ENCODE peak calls at places on chromosomes 7 and 10, in five cellular contexts. One of them, this sample, is unnamed.

GRCh38 chr10:69123747-69124557 is at the start of gene VPS26A:
- DNase-seq in nephron progenitor cell: peak; percentile 99
- DNase-seq in pancreas: peak; percentile 99
- DNase-seq in PC-9: peak; percentile 100
- DNase-seq in endothelial cell: peak; percentile 100
- DNase-seq in this sample: peak; percentile 100

GRCh38 chr7:34143397-34143796 is 238.1 kb downstream of the BMPER start:
- DNase-seq in endothelial cell: no peak
- DNase-seq in nephron progenitor cell: no peak
- DNase-seq in PC-9: no peak
- DNase-seq in pancreas: no peak
- DNase-seq in this sample: no peak

GRCh38 chr7:129169171-129169643 is 19.2 kb upstream of the SMO start:
- DNase-seq in PC-9: peak; percentile 21
- DNase-seq in endothelial cell: peak; percentile 58
- DNase-seq in nephron progenitor cell: peak; percentile 68
- DNase-seq in pancreas: peak; percentile 43
- DNase-seq in this sample: peak; percentile 18

GRCh38 chr10:78756604-78757442 is 311.9 kb upstream of the ZMIZ1 start:
- DNase-seq in PC-9: peak; percentile 86
- DNase-seq in pancreas: peak; percentile 58
- DNase-seq in endothelial cell: peak; percentile 52
- DNase-seq in nephron progenitor cell: no peak
- DNase-seq in this sample: peak; percentile 89

GRCh38 chr7:54354436-54354835 is 187.7 kb upstream of the VSTM2A start:
- DNase-seq in PC-9: peak; percentile 21
- DNase-seq in pancreas: no peak
- DNase-seq in nephron progenitor cell: no peak
- DNase-seq in endothelial cell: no peak
- DNase-seq in this sample: no peak

GRCh38 chr7:131285558-131285957 is 42.1 kb upstream of the MKLN1 start:
- DNase-seq in PC-9: no peak
- DNase-seq in pancreas: no peak
- DNase-seq in endothelial cell: no peak
- DNase-seq in nephron progenitor cell: no peak
- DNase-seq in this sample: no peak

GRCh38 chr7:24494832-24495231 is 78.4 kb upstream of the PALS2 start:
- DNase-seq in pancreas: no peak
- DNase-seq in PC-9: no peak
- DNase-seq in nephron progenitor cell: no peak
- DNase-seq in endothelial cell: no peak
- DNase-seq in this sample: no peak

GRCh38 chr10:123026266-123026665 is 17.5 kb downstream of the ACADSB start:
- DNase-seq in pancreas: no peak
- DNase-seq in endothelial cell: no peak
- DNase-seq in nephron progenitor cell: no peak
- DNase-seq in PC-9: no peak
- DNase-seq in this sample: no peak

GRCh38 chr10:1882728-1883127 is 145.4 kb upstream of the ADARB2 start:
- DNase-seq in endothelial cell: no peak
- DNase-seq in pancreas: no peak
- DNase-seq in nephron progenitor cell: no peak
- DNase-seq in PC-9: no peak
- DNase-seq in this sample: no peak

GRCh38 chr10:22325272-22325947 is 4.5 kb downstream of the BMI1 start:
- DNase-seq in nephron progenitor cell: peak; percentile 86
- DNase-seq in pancreas: peak; percentile 70
- DNase-seq in endothelial cell: peak; percentile 83
- DNase-seq in PC-9: peak; percentile 79
- DNase-seq in this sample: peak; percentile 73

GRCh38 chr7:43516581-43517342 is 66.1 kb upstream of the STK17A start:
- DNase-seq in pancreas: no peak
- DNase-seq in endothelial cell: no peak
- DNase-seq in nephron progenitor cell: no peak
- DNase-seq in PC-9: no peak
- DNase-seq in this sample: no peak

GRCh38 chr7:55254596-55255500 is 110.3 kb upstream of the LANCL2 start:
- DNase-seq in PC-9: peak; percentile 98
- DNase-seq in nephron progenitor cell: peak; percentile 97
- DNase-seq in pancreas: peak; percentile 88
- DNase-seq in endothelial cell: peak; percentile 93
- DNase-seq in this sample: peak; percentile 98

GRCh38 chr7:55071411-55072188 is 52.8 kb downstream of the EGFR start:
- DNase-seq in PC-9: no peak
- DNase-seq in nephron progenitor cell: no peak
- DNase-seq in pancreas: no peak
- DNase-seq in endothelial cell: no peak
- DNase-seq in this sample: no peak

GRCh38 chr10:12419279-12419847 is 70.0 kb downstream of the CAMK1D start:
- DNase-seq in nephron progenitor cell: no peak
- DNase-seq in pancreas: no peak
- DNase-seq in endothelial cell: no peak
- DNase-seq in PC-9: peak; percentile 18
- DNase-seq in this sample: peak; percentile 31

GRCh38 chr7:115229401-115230083 is 307.6 kb downstream of the MDFIC start:
- DNase-seq in pancreas: no peak
- DNase-seq in PC-9: no peak
- DNase-seq in nephron progenitor cell: no peak
- DNase-seq in endothelial cell: no peak
- DNase-seq in this sample: no peak

GRCh38 chr10:5988336-5988920 is 11.1 kb upstream of the IL15RA start:
- DNase-seq in nephron progenitor cell: no peak
- DNase-seq in PC-9: no peak
- DNase-seq in endothelial cell: no peak
- DNase-seq in pancreas: no peak
- DNase-seq in this sample: no peak

DNA sequence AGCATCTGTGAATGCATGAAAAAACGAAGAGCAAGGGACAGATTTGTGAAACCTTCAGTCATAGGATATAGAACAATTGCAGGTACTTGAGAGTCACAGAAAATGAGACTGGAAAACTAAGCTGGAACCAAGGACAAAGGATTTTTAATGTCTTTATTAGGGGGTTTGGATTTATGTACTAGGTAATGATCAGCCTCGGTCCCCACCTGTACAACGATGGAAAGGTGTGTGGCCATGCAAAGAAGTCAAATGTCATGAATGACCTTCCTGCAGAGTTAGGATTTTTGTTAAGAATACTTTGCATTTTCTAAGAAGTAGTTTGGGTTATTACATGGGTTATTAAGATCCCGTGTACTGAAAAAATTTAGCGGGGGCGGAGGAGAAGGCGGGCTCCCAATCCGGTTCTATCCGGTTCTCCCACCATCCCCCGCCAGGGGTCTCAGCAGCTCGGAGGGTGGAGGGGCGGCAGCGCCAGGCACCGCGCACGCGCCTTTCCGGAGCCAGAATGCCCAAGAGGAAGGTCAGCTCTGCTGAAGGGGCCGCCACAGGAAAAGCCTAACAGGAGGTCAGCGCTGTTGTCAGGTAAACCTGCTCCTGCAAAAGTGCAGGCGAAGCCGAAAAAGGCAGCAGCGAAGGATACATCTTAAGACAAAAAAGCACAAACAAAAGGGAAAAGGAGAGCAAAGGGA is 327.5 kb upstream of the PLXDC2 start:
- DNase-seq in pancreas: no peak
- DNase-seq in endothelial cell: peak; percentile 71
- DNase-seq in nephron progenitor cell: peak; percentile 70
- DNase-seq in PC-9: no peak
- DNase-seq in this sample: no peak
- TF ChIP-seq CTCF in pancreas: no peak
- TF ChIP-seq CTCF in endothelial cell: no peak
- TF ChIP-seq CTCF in nephron progenitor cell: peak; percentile 10
- TF ChIP-seq CTCF in PC-9: no peak
- TF ChIP-seq CTCF in this sample: no peak

GRCh38 chr10:42859256-42859655 is 76.7 kb downstream of the BMS1 start:
- DNase-seq in pancreas: no peak
- DNase-seq in PC-9: no peak
- DNase-seq in endothelial cell: no peak
- DNase-seq in nephron progenitor cell: no peak
- DNase-seq in this sample: no peak
- TF ChIP-seq CTCF in pancreas: no peak
- TF ChIP-seq CTCF in PC-9: no peak
- TF ChIP-seq CTCF in endothelial cell: no peak
- TF ChIP-seq CTCF in nephron progenitor cell: no peak
- TF ChIP-seq CTCF in this sample: no peak

GRCh38 chr10:47237316-47238260 is 62.4 kb upstream of the GDF10 start:
- DNase-seq in PC-9: no peak
- DNase-seq in pancreas: no peak
- DNase-seq in nephron progenitor cell: no peak
- DNase-seq in endothelial cell: no peak
- DNase-seq in this sample: no peak
- TF ChIP-seq CTCF in PC-9: no peak
- TF ChIP-seq CTCF in pancreas: no peak
- TF ChIP-seq CTCF in nephron progenitor cell: no peak
- TF ChIP-seq CTCF in endothelial cell: no peak
- TF ChIP-seq CTCF in this sample: no peak

GRCh38 chr10:91479583-91479982 is 69.4 kb downstream of the HECTD2 start:
- DNase-seq in pancreas: no peak
- DNase-seq in endothelial cell: no peak
- DNase-seq in PC-9: no peak
- DNase-seq in nephron progenitor cell: no peak
- DNase-seq in this sample: no peak
- TF ChIP-seq CTCF in pancreas: no peak
- TF ChIP-seq CTCF in endothelial cell: no peak
- TF ChIP-seq CTCF in PC-9: no peak
- TF ChIP-seq CTCF in nephron progenitor cell: no peak
- TF ChIP-seq CTCF in this sample: no peak

GRCh38 chr10:58414270-58415041 is 29.2 kb downstream of the TFAM start:
- DNase-seq in nephron progenitor cell: no peak
- DNase-seq in endothelial cell: no peak
- DNase-seq in PC-9: no peak
- DNase-seq in pancreas: peak; percentile 20
- DNase-seq in this sample: peak; percentile 63
- TF ChIP-seq CTCF in nephron progenitor cell: no peak
- TF ChIP-seq CTCF in endothelial cell: no peak
- TF ChIP-seq CTCF in PC-9: peak; percentile 68
- TF ChIP-seq CTCF in pancreas: no peak
- TF ChIP-seq CTCF in this sample: peak; percentile 71

GRCh38 chr10:91875779-91876178 is 33.5 kb downstream of the FGFBP3 start:
- DNase-seq in endothelial cell: no peak
- DNase-seq in pancreas: no peak
- DNase-seq in PC-9: no peak
- DNase-seq in nephron progenitor cell: no peak
- DNase-seq in this sample: no peak

GRCh38 chr10:91883549-91884542 is 25.4 kb downstream of the FGFBP3 start:
- DNase-seq in PC-9: no peak
- DNase-seq in endothelial cell: no peak
- DNase-seq in pancreas: peak; percentile 33
- DNase-seq in nephron progenitor cell: peak; percentile 21
- DNase-seq in this sample: no peak

GRCh38 chr10:91879514-91880170 is 29.6 kb downstream of the FGFBP3 start:
- DNase-seq in PC-9: no peak
- DNase-seq in endothelial cell: no peak
- DNase-seq in pancreas: no peak
- DNase-seq in nephron progenitor cell: no peak
- DNase-seq in this sample: no peak

GRCh38 chr10:91875156-91875555 is 34.1 kb downstream of the FGFBP3 start:
- DNase-seq in PC-9: no peak
- DNase-seq in endothelial cell: no peak
- DNase-seq in pancreas: no peak
- DNase-seq in nephron progenitor cell: no peak
- DNase-seq in this sample: no peak

GRCh38 chr10:91880310-91880709 is 29.0 kb downstream of the FGFBP3 start:
- DNase-seq in nephron progenitor cell: no peak
- DNase-seq in endothelial cell: no peak
- DNase-seq in pancreas: no peak
- DNase-seq in PC-9: peak; percentile 53
- DNase-seq in this sample: peak; percentile 24
- TF ChIP-seq CTCF in nephron progenitor cell: no peak
- TF ChIP-seq CTCF in endothelial cell: no peak
- TF ChIP-seq CTCF in pancreas: no peak
- TF ChIP-seq CTCF in PC-9: no peak
- TF ChIP-seq CTCF in this sample: no peak

DNA sequence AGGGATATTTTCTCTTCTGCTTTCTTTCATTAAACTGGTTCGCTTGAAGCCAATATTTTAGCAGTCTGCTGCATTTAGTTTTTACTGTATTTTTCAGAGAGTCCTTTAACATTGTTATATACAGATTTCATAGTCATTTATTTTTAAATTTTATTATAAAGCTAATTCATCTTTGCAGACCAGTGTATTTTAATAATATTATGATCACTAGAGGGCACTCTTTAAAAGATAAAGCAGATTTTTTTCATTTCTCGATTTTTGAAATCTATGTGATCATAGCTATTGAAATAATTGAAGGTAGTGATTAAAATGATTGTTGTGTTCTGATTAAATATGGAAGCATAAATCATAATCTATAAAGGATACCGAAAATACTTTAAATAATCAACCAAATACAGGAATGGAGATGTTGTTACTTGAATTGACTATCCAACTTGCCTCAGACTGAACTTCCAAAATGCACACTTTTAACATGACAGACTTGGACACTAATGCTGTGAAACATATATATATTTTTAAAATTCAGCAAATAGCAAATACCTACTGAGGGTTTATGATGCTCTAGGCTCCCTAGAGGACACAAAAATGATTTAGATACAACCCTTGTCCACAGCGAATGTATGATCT is 35.2 kb downstream of the ST7 start:
- DNase-seq in pancreas: no peak
- DNase-seq in nephron progenitor cell: no peak
- DNase-seq in PC-9: no peak
- DNase-seq in endothelial cell: no peak
- DNase-seq in this sample: no peak
- TF ChIP-seq CTCF in pancreas: peak; percentile 13
- TF ChIP-seq CTCF in nephron progenitor cell: no peak
- TF ChIP-seq CTCF in PC-9: peak; percentile 67
- TF ChIP-seq CTCF in endothelial cell: peak; percentile 62
- TF ChIP-seq CTCF in this sample: no peak